ENCODE peak calls at places on chromosomes 1 and 21, in six cellular contexts. One of them, this sample, is unnamed. For H3K27me3, the result is how much of the 10 kb centered on the place peaks cover.

GRCh38 chr21:39612233-39613028 is at the start of gene B3GALT5:
- DNase-seq in colonic mucosa: peak
- DNase-seq in CD4-positive, alpha-beta T cell: no peak
- DNase-seq in GM23338: peak
- DNase-seq in MM.1S: no peak
- DNase-seq in cardiac muscle cell: peak
- DNase-seq in this sample: peak

GRCh38 chr1:27152004-27152828 is 2.7 kb downstream of the SLC9A1 start:
- DNase-seq in colonic mucosa: no peak
- DNase-seq in CD4-positive, alpha-beta T cell: no peak
- DNase-seq in GM23338: no peak
- DNase-seq in MM.1S: no peak
- DNase-seq in cardiac muscle cell: no peak
- DNase-seq in this sample: no peak

GRCh38 chr1:247367786-247368342 is 36.2 kb upstream of the ZNF496 start:
- DNase-seq in colonic mucosa: no peak
- DNase-seq in CD4-positive, alpha-beta T cell: no peak
- DNase-seq in GM23338: no peak
- DNase-seq in MM.1S: no peak
- DNase-seq in cardiac muscle cell: no peak
- DNase-seq in this sample: no peak

GRCh38 chr1:231161711-231162299 is at the start of gene TRIM67:
- DNase-seq in colonic mucosa: no peak
- DNase-seq in CD4-positive, alpha-beta T cell: no peak
- DNase-seq in GM23338: peak
- DNase-seq in MM.1S: no peak
- DNase-seq in cardiac muscle cell: peak
- DNase-seq in this sample: no peak

GRCh38 chr1:99472893-99473292 is 173.0 kb upstream of the PALMD start:
- DNase-seq in colonic mucosa: no peak
- DNase-seq in CD4-positive, alpha-beta T cell: no peak
- DNase-seq in GM23338: no peak
- DNase-seq in MM.1S: no peak
- DNase-seq in cardiac muscle cell: no peak
- DNase-seq in this sample: no peak

GRCh38 chr1:94321662-94322061 is 84.3 kb upstream of the ARHGAP29 start:
- DNase-seq in colonic mucosa: no peak
- DNase-seq in CD4-positive, alpha-beta T cell: no peak
- DNase-seq in GM23338: no peak
- DNase-seq in MM.1S: no peak
- DNase-seq in cardiac muscle cell: no peak
- DNase-seq in this sample: no peak

GRCh38 chr1:244319283-244320132 is 132.2 kb downstream of the ADSS2 start:
- DNase-seq in colonic mucosa: no peak
- DNase-seq in CD4-positive, alpha-beta T cell: no peak
- DNase-seq in GM23338: no peak
- DNase-seq in MM.1S: no peak
- DNase-seq in cardiac muscle cell: no peak
- DNase-seq in this sample: no peak

GRCh38 chr21:35256468-35256988 is 207.4 kb upstream of the RUNX1 start:
- DNase-seq in colonic mucosa: peak
- DNase-seq in CD4-positive, alpha-beta T cell: no peak
- DNase-seq in GM23338: no peak
- DNase-seq in MM.1S: no peak
- DNase-seq in cardiac muscle cell: peak
- DNase-seq in this sample: peak

GRCh38 chr1:30405081-30405480 is 318.3 kb downstream of the MATN1 start:
- DNase-seq in colonic mucosa: no peak
- DNase-seq in CD4-positive, alpha-beta T cell: no peak
- DNase-seq in GM23338: no peak
- DNase-seq in MM.1S: no peak
- DNase-seq in cardiac muscle cell: no peak
- DNase-seq in this sample: no peak

GRCh38 chr1:83011270-83011669 is 987.7 kb downstream of the TTLL7 start:
- DNase-seq in colonic mucosa: no peak
- DNase-seq in CD4-positive, alpha-beta T cell: no peak
- DNase-seq in GM23338: no peak
- DNase-seq in MM.1S: no peak
- DNase-seq in cardiac muscle cell: no peak
- DNase-seq in this sample: no peak

GRCh38 chr1:110205156-110205555 is 5.0 kb upstream of the KCNC4 start:
- DNase-seq in colonic mucosa: no peak
- DNase-seq in CD4-positive, alpha-beta T cell: no peak
- DNase-seq in GM23338: no peak
- DNase-seq in MM.1S: no peak
- DNase-seq in cardiac muscle cell: no peak
- DNase-seq in this sample: no peak

GRCh38 chr1:226403522-226404034 is 4.3 kb downstream of the PARP1 start:
- DNase-seq in colonic mucosa: no peak
- DNase-seq in CD4-positive, alpha-beta T cell: no peak
- DNase-seq in GM23338: peak
- DNase-seq in MM.1S: no peak
- DNase-seq in cardiac muscle cell: no peak
- DNase-seq in this sample: no peak

GRCh38 chr1:54016343-54017282 is 1.4 kb downstream of the LDLRAD1 start:
- DNase-seq in colonic mucosa: peak
- DNase-seq in CD4-positive, alpha-beta T cell: no peak
- DNase-seq in GM23338: peak
- DNase-seq in MM.1S: no peak
- DNase-seq in cardiac muscle cell: no peak
- DNase-seq in this sample: peak

GRCh38 chr21:32143222-32143939 is 135.5 kb downstream of the MIS18A start:
- DNase-seq in colonic mucosa: no peak
- DNase-seq in CD4-positive, alpha-beta T cell: no peak
- DNase-seq in GM23338: peak
- DNase-seq in MM.1S: no peak
- DNase-seq in cardiac muscle cell: no peak
- DNase-seq in this sample: no peak
- TF ChIP-seq CTCF in colonic mucosa: no peak
- TF ChIP-seq CTCF in CD4-positive, alpha-beta T cell: no peak
- TF ChIP-seq CTCF in GM23338: no peak
- TF ChIP-seq CTCF in MM.1S: no peak
- TF ChIP-seq CTCF in cardiac muscle cell: no peak
- TF ChIP-seq CTCF in this sample: no peak

DNA sequence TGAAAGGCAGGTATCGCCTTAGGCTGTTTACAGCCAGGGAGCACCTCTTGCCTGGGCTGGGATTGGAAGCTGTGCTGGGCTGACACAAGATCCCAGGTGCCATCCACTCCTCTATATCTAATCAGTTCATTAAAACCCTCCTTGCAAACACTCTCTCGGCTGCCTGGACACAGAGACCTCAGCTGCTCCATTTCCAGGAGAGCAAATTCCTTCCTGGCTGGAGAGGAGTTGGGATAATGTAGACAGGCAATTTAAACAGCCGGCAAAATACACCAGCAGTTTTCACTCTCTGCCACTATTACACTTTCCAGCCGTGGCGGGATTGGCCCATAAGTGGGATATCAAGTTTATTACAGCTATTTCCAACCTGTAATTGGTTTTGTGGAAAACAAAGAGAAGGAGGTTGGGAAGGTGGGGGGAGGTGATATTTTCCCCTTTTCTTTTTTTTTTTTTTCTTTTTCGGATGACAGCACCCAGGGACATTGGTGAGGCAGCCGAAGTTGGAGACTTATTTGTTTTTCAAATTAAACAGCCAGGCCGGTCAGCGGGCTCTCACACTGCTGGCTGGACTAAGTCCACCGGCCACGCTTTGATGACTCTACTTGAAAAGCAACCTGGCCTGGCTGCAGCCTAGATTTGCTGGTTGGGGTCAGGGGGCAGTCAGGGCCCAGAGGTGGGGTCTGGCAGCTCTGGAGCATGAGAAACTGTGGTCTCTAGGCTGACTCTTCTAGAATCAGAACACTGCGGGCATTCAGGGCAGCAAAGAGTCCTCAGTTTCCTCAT is 177.3 kb downstream of the IGSF21 start:
- DNase-seq in colonic mucosa: no peak
- DNase-seq in CD4-positive, alpha-beta T cell: no peak
- DNase-seq in GM23338: no peak
- DNase-seq in MM.1S: no peak
- DNase-seq in cardiac muscle cell: no peak
- DNase-seq in this sample: no peak
- H3K27me3 ChIP-seq in colonic mucosa: under half
- H3K27me3 ChIP-seq in CD4-positive, alpha-beta T cell: under half
- H3K27me3 ChIP-seq in GM23338: under half
- H3K27me3 ChIP-seq in MM.1S: half or more
- H3K27me3 ChIP-seq in cardiac muscle cell: under half
- H3K27me3 ChIP-seq in this sample: under half

GRCh38 chr21:45994738-45995685 is 13.4 kb downstream of the COL6A1 start:
- DNase-seq in colonic mucosa: peak
- DNase-seq in CD4-positive, alpha-beta T cell: no peak
- DNase-seq in GM23338: no peak
- DNase-seq in MM.1S: no peak
- DNase-seq in cardiac muscle cell: no peak
- DNase-seq in this sample: no peak
- H3K27ac ChIP-seq in colonic mucosa: no peak
- H3K27ac ChIP-seq in CD4-positive, alpha-beta T cell: no peak
- H3K27ac ChIP-seq in GM23338: no peak
- H3K27ac ChIP-seq in MM.1S: no peak
- H3K27ac ChIP-seq in cardiac muscle cell: no peak
- H3K27ac ChIP-seq in this sample: peak

DNA sequence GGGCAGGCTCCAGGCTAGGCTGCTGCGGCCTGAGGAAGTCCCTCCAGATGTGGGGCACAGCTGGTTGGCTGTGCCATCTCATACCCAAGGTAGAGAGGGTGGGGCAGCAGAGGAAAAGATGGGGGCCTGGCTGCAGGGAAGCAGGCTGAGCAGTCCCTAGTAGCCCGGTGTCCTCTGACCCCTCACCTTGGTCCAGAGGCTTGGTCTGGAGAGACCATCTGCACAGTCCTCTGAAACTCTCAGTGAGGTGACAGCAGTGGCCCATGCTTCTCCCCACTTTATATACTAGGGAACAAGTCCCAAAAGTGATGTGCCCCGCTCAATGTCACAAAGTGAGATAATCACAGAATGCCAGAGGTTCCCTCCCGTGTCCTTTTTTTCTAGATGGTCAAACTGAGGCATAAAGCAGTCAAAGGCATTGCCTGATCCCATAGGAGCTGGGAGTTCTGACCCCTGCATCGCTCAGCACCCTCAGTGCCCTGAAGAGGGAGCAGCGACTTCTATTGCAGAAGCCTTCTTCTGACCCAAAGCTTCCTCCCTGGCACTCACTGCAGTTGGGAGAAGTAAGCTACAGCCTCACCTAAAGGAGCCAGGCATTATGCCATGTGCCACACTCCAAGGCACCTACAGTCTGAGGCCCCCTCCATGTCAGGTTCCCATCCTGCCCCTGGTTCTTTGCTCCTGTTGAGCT is 45.5 kb downstream of the TRABD2B start:
- DNase-seq in colonic mucosa: no peak
- DNase-seq in CD4-positive, alpha-beta T cell: no peak
- DNase-seq in GM23338: peak
- DNase-seq in MM.1S: no peak
- DNase-seq in cardiac muscle cell: no peak
- DNase-seq in this sample: no peak
- TF ChIP-seq CTCF in colonic mucosa: no peak
- TF ChIP-seq CTCF in CD4-positive, alpha-beta T cell: no peak
- TF ChIP-seq CTCF in GM23338: peak
- TF ChIP-seq CTCF in MM.1S: no peak
- TF ChIP-seq CTCF in cardiac muscle cell: no peak
- TF ChIP-seq CTCF in this sample: no peak

DNA sequence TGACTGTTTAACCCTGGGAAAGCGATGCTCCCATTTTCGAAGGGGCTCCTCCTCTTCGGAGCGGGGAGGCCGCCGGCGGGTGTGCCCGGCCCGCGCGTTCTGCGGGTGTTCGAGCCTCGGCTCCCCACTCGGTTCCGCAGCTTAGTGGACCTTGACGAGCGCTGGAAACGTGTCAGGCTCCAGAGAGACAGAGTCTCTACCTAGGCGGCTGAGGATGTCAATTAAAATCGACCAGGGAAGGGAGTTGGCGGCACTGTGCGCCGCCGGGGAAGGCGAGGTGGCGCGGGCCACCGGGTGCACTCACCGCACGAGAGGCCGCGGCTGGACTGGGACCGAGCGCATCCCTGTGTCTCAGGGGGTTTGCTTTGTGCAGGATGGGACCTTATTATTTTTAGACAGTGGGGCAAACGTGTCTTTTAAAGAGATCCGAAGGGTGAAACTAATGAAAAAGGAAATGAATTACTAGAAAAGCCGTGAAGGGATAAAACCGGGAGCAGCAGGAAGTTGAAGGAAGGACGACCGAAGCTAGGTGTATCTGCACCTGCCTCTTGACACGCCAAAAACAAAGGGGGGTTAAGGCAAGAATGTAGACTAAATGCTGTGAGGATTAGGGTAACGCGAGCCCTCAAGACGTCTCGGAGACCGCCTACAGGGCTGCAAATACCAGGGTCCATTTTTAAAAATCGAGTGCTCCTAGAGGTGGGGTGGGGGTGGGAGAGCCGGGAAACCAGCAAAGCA is 5.6 kb downstream of the LHX4 start:
- DNase-seq in colonic mucosa: no peak
- DNase-seq in CD4-positive, alpha-beta T cell: no peak
- DNase-seq in GM23338: peak
- DNase-seq in MM.1S: no peak
- DNase-seq in cardiac muscle cell: no peak
- DNase-seq in this sample: no peak
- H3K27me3 ChIP-seq in colonic mucosa: half or more
- H3K27me3 ChIP-seq in CD4-positive, alpha-beta T cell: half or more
- H3K27me3 ChIP-seq in GM23338: half or more
- H3K27me3 ChIP-seq in MM.1S: half or more
- H3K27me3 ChIP-seq in cardiac muscle cell: half or more
- H3K27me3 ChIP-seq in this sample: half or more

DNA sequence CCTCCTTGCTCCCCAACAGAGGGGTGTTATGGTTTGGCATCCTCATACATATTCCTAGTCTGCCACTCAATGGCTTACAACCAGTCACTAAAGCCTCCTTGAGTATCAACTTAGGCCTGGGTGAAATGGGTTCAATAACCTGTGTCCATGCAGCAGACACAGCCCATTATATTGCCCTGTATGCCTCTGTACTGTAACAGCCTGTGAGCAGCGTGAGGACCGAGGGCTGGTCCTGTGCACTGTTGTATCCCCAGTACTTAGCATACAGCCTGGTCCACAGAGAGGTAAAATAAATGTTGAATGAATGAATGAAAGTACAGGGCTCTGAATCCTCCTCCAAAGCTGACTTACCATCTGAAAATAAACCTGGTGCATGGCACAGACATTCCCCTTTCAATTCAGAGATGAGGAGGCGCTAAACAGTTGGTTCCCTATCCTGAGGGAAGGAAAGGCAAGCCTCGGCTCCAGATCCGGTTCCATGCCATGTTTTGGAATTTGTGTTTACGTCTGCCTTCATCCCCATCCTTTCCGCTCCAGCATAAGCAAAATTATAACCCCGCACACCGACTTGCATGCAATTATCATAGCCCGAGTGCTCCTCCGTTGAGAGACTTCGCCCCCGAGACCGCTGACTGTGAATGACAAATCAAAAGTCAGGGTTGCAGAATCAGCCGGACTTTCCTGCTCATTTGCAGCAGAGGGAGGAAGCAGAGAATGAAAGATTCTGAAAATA is 45.0 kb upstream of the DNAJC6 start:
- DNase-seq in colonic mucosa: peak
- DNase-seq in CD4-positive, alpha-beta T cell: no peak
- DNase-seq in GM23338: peak
- DNase-seq in MM.1S: no peak
- DNase-seq in cardiac muscle cell: peak
- DNase-seq in this sample: no peak
- H3K27ac ChIP-seq in colonic mucosa: no peak
- H3K27ac ChIP-seq in CD4-positive, alpha-beta T cell: no peak
- H3K27ac ChIP-seq in GM23338: no peak
- H3K27ac ChIP-seq in MM.1S: no peak
- H3K27ac ChIP-seq in cardiac muscle cell: no peak
- H3K27ac ChIP-seq in this sample: no peak

This sample was measured in transverse colon.